ENCODE peak calls at places on chromosomes 13 and 19, in six cellular contexts. S, P, L, M, T and Z are unnamed samples.

GRCh38 chr13:80704369-80704768 is 363.4 kb upstream of the SPRY2 start:
- DNase-seq in S (no peak), T (no peak), P (no peak), M (no peak), L (no peak), Z (no peak)

GRCh38 chr19:55370305-55370988 is at the start of gene IL11:
- DNase-seq in M (no peak), L (peak; percentile 43), P (no peak), T (peak; percentile 44), S (no peak), Z (no peak)

GRCh38 chr19:54208784-54209057 is 8.1 kb downstream of the RPS9 start:
- DNase-seq in M (no peak), L (peak; percentile 22), T (no peak), S (no peak), P (no peak), Z (no peak)

GRCh38 chr19:34988119-34988518 is 12.0 kb upstream of the GRAMD1A start:
- DNase-seq in P (no peak), L (no peak), S (no peak), M (no peak), T (no peak), Z (no peak)

GRCh38 chr13:32432856-32433255 is 4.9 kb upstream of the N4BP2L1 start:
- DNase-seq in L (no peak), S (no peak), M (no peak), T (no peak), P (no peak), Z (no peak)

GRCh38 chr13:84417426-84417825 is 535.2 kb upstream of the SLITRK1 start:
- DNase-seq in P (no peak), T (no peak), M (no peak), S (no peak), L (peak; percentile 52), Z (no peak)

GRCh38 chr13:85419611-85420010 is 379.6 kb downstream of the SLITRK6 start:
- DNase-seq in S (no peak), L (no peak), M (no peak), P (no peak), T (no peak), Z (no peak)

GRCh38 chr13:102729560-102730275 is 34.9 kb upstream of the METTL21C start:
- DNase-seq in T (no peak), L (peak; percentile 87), M (no peak), S (no peak), P (no peak), Z (no peak)

GRCh38 chr19:49684251-49684982 is 5.0 kb upstream of the ADM5 start:
- DNase-seq in T (peak; percentile 42), L (no peak), M (no peak), S (no peak), P (peak; percentile 84), Z (no peak)

GRCh38 chr13:53189162-53189561 is 160.5 kb downstream of the OLFM4 start:
- DNase-seq in T (no peak), L (no peak), P (no peak), S (no peak), M (no peak), Z (no peak)

GRCh38 chr13:98199480-98199879 is 22.4 kb upstream of the RNF113B start:
- DNase-seq in S (no peak), M (no peak), T (no peak), P (no peak), L (no peak), Z (no peak)

GRCh38 chr19:4367781-4368127 is 24.4 kb downstream of the MPND start:
- DNase-seq in L (no peak), M (no peak), P (peak; percentile 38), T (no peak), S (no peak), Z (no peak)

GRCh38 chr19:18939922-18940775 is 868 bp downstream of the HOMER3 start:
- DNase-seq in P (peak; percentile 88), L (peak; percentile 40), T (peak; percentile 90), M (peak; percentile 93), S (no peak), Z (peak; percentile 84)

GRCh38 chr13:104779311-104779710 is 1713.1 kb upstream of the SLC10A2 start:
- DNase-seq in T (peak; percentile 21), M (no peak), L (no peak), S (no peak), P (no peak), Z (no peak)

GRCh38 chr13:55893541-55893940 is 1247.2 kb upstream of the PRR20A start:
- DNase-seq in M (no peak), T (no peak), L (no peak), S (no peak), P (no peak), Z (no peak)

GRCh38 chr19:18418034-18418724 is 1.0 kb upstream of the SSBP4 start:
- DNase-seq in L (peak; percentile 20), M (no peak), S (no peak), T (no peak), P (no peak), Z (no peak)

GRCh38 chr13:75482820-75483079 is 781 bp upstream of the TBC1D4 start:
- DNase-seq in S (no peak), T (no peak), L (no peak), P (no peak), M (no peak), Z (no peak)
- TF ChIP-seq CTCF in S (no peak), T (no peak), L (no peak), P (no peak), M (no peak), Z (no peak)

DNA sequence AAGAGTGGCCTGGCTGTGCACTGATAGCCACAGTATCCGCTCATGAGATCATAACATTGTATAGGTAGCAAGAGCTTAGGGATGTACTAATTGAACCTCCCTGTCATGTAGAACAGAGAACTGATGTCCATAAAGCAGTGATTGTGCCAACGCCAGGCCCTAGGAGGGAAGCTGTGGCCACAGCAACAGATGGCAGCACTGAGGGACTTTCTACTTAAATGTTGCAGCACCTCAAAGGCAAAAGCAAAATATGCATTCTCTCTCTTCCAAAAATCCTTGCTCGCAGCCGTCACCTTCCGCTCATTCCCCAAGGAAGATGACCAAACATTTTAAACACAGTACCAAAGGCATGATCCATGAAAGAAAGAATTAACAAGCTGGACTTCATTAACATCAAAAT is 32.3 kb downstream of the COL4A1 start:
- DNase-seq in M (peak; percentile 67), L (peak; percentile 27), T (peak; percentile 38), P (peak; percentile 45), S (no peak), Z (no peak)
- TF ChIP-seq CTCF in M (no peak), L (peak; percentile 33), T (peak; percentile 39), P (peak; percentile 43), S (peak; percentile 18), Z (no peak)

GRCh38 chr13:50125556-50126377 is 110.5 kb downstream of the KCNRG start:
- DNase-seq in M (peak; percentile 99), S (peak; percentile 39), T (peak; percentile 88), L (peak; percentile 90), P (peak; percentile 78), Z (peak; percentile 97)
- TF ChIP-seq CTCF in M (no peak), S (no peak), T (no peak), L (no peak), P (no peak), Z (no peak)

DNA sequence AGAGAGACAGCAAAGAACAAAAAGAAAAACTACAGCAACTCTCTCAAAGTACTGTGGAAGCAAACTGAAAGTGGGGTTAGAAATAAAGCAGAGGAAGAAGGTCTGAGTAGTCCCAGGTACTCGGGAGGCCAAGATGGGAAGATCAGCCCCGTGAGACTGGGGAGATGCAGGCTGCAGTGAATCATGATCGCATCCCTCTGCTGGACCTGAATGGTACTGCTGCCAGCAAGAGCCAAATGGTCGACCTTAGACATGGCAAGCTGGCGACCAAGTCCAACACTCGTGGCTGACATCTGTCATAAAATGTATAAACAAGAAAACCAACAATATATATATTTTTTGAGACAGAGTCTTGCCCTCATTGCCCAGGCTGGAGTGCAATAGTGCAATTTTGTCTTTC is 33.7 kb upstream of the ZNF724 start:
- DNase-seq in P (peak; percentile 82), T (peak; percentile 55), S (peak; percentile 18), M (peak; percentile 87), L (peak; percentile 18), Z (no peak)
- TF ChIP-seq CTCF in P (peak; percentile 87), T (peak; percentile 57), S (no peak), M (no peak), L (peak; percentile 70), Z (peak; percentile 67)

GRCh38 chr13:95301135-95301946 is at the start of gene ABCC4:
- DNase-seq in T (peak; percentile 91), M (peak; percentile 89), S (peak; percentile 53), P (peak; percentile 82), L (peak; percentile 66), Z (no peak)
- TF ChIP-seq CTCF in T (no peak), M (no peak), S (no peak), P (no peak), L (no peak), Z (no peak)